ENCODE peak calls at places on chromosomes 6 and 20, in nine cellular contexts. W, X, J, O, I, V, C, U and P are unnamed samples.

GRCh38 chr6:163496205-163496604 is 81.7 kb downstream of the QKI start:
- DNase-seq in W (no peak), X (no peak), J (no peak), O (no peak), I (no peak), V (no peak), C (no peak), U (no peak), P (no peak)

GRCh38 chr6:143607168-143607567 is 70.6 kb upstream of the PHACTR2 start:
- DNase-seq in W (no peak), X (no peak), J (no peak), O (no peak), I (no peak), V (no peak), C (no peak), U (no peak), P (no peak)

GRCh38 chr20:45823949-45824835 is 2.9 kb downstream of the TNNC2 start:
- DNase-seq in W (peak; percentile 39), X (peak; percentile 80), J (no peak), O (peak; percentile 51), I (no peak), V (no peak), C (no peak), U (no peak), P (peak; percentile 63)

GRCh38 chr20:10179574-10180298 is 38.9 kb upstream of the SNAP25 start:
- DNase-seq in W (no peak), X (no peak), J (no peak), O (peak; percentile 19), I (no peak), V (no peak), C (no peak), U (no peak), P (peak; percentile 6)

GRCh38 chr6:131779304-131779703 is 28.5 kb upstream of the ENPP1 start:
- DNase-seq in W (no peak), X (no peak), J (no peak), O (no peak), I (no peak), V (no peak), C (no peak), U (no peak), P (no peak)

GRCh38 chr20:43739148-43739749 is 12.4 kb upstream of the GTSF1L start:
- DNase-seq in W (no peak), X (no peak), J (no peak), O (no peak), I (no peak), V (no peak), C (no peak), U (no peak), P (no peak)

GRCh38 chr6:150314230-150315188 is 54.3 kb upstream of the IYD start:
- DNase-seq in W (no peak), X (no peak), J (no peak), O (no peak), I (no peak), V (no peak), C (no peak), U (no peak), P (no peak)

GRCh38 chr20:9392892-9393857 is 121.2 kb upstream of the LAMP5 start:
- DNase-seq in W (peak; percentile 74), X (peak; percentile 62), J (peak; percentile 73), O (peak; percentile 31), I (no peak), V (peak; percentile 72), C (no peak), U (no peak), P (peak; percentile 70)

GRCh38 chr20:22652685-22653568 is 68.6 kb upstream of the FOXA2 start:
- DNase-seq in W (no peak), X (no peak), J (no peak), O (no peak), I (no peak), V (no peak), C (no peak), U (no peak), P (peak; percentile 14)

GRCh38 chr6:55819811-55820210 is 55.6 kb downstream of the BMP5 start:
- DNase-seq in W (no peak), X (no peak), J (no peak), O (no peak), I (no peak), V (no peak), C (no peak), U (no peak), P (no peak)

GRCh38 chr6:157535354-157536217 is 154.6 kb downstream of the ZDHHC14 start:
- DNase-seq in W (peak; percentile 68), X (no peak), J (no peak), O (peak; percentile 86), I (no peak), V (no peak), C (no peak), U (peak; percentile 71), P (peak; percentile 74)

GRCh38 chr6:100459291-100459690 is 5.4 kb downstream of the SIM1 start:
- DNase-seq in W (no peak), X (no peak), J (no peak), O (no peak), I (no peak), V (no peak), C (no peak), U (no peak), P (no peak)

GRCh38 chr20:49657118-49657901 is 56.4 kb downstream of the B4GALT5 start:
- DNase-seq in W (peak; percentile 58), X (no peak), J (no peak), O (no peak), I (peak; percentile 32), V (no peak), C (no peak), U (no peak), P (no peak)

GRCh38 chr6:17472653-17473183 is 79.3 kb downstream of the CAP2 start:
- DNase-seq in W (no peak), X (no peak), J (no peak), O (no peak), I (no peak), V (no peak), C (no peak), U (no peak), P (no peak)

GRCh38 chr6:111870054-111870750 is 3.0 kb downstream of the FYN start:
- DNase-seq in W (no peak), X (no peak), J (no peak), O (peak; percentile 15), I (no peak), V (no peak), C (no peak), U (no peak), P (no peak)

GRCh38 chr6:33746036-33746600 is 587 bp downstream of the IP6K3 start:
- DNase-seq in W (no peak), X (peak; percentile 96), J (peak; percentile 83), O (no peak), I (no peak), V (no peak), C (no peak), U (no peak), P (peak; percentile 36)
- TF ChIP-seq CTCF in W (no peak), X (no peak), J (no peak), O (no peak), I (peak; percentile 13), V (no peak), C (no peak), U (no peak), P (no peak)

GRCh38 chr6:138454976-138455706 is 44.2 kb downstream of the NHSL1 start:
- DNase-seq in W (peak; percentile 2), X (no peak), J (no peak), O (no peak), I (no peak), V (peak; percentile 59), C (no peak), U (peak; percentile 37), P (peak; percentile 85)

GRCh38 chr6:138456393-138456775 is 42.9 kb downstream of the NHSL1 start:
- DNase-seq in W (no peak), X (no peak), J (no peak), O (no peak), I (no peak), V (no peak), C (no peak), U (no peak), P (no peak)

GRCh38 chr6:138450445-138450844 is 46.4 kb downstream of the HEBP2 start:
- DNase-seq in W (no peak), X (no peak), J (no peak), O (no peak), I (no peak), V (no peak), C (no peak), U (peak; percentile 23), P (no peak)

GRCh38 chr6:138451043-138451442 is 47.0 kb downstream of the HEBP2 start:
- DNase-seq in W (no peak), X (no peak), J (no peak), O (no peak), I (no peak), V (no peak), C (no peak), U (no peak), P (no peak)

GRCh38 chr6:138455746-138456392 is 43.4 kb downstream of the NHSL1 start:
- DNase-seq in W (peak; percentile 46), X (no peak), J (no peak), O (no peak), I (no peak), V (no peak), C (no peak), U (peak; percentile 77), P (peak; percentile 97)
- H3K4me3 ChIP-seq in W (no peak overlapping the region), X (no peak overlapping the region), J (no peak overlapping the region), O (no peak overlapping the region), I (no peak overlapping the region), V (no peak overlapping the region), C (no peak overlapping the region), U (no peak overlapping the region), P (peak overlapping the region; percentile 16)

GRCh38 chr20:34536798-34537394 is 20.7 kb downstream of the DYNLRB1 start:
- DNase-seq in W (no peak), X (peak; percentile 73), J (peak; percentile 80), O (peak; percentile 41), I (no peak), V (no peak), C (no peak), U (no peak), P (peak; percentile 52)
- TF ChIP-seq CTCF in W (peak; percentile 34), X (peak; percentile 40), J (peak; percentile 56), O (peak; percentile 86), I (peak; percentile 42), V (no peak), C (peak; percentile 52), U (peak; percentile 31), P (peak; percentile 41)

GRCh38 chr20:46901638-46902037 is 7.0 kb downstream of the EYA2 start:
- DNase-seq in W (no peak), X (no peak), J (no peak), O (no peak), I (no peak), V (no peak), C (no peak), U (no peak), P (peak; percentile 88)

GRCh38 chr20:46898433-46898832 is 3.8 kb downstream of the EYA2 start:
- DNase-seq in W (no peak), X (no peak), J (no peak), O (no peak), I (no peak), V (no peak), C (no peak), U (no peak), P (no peak)

GRCh38 chr20:46899619-46900018 is 5.0 kb downstream of the EYA2 start:
- DNase-seq in W (no peak), X (no peak), J (peak; percentile 44), O (no peak), I (no peak), V (no peak), C (no peak), U (no peak), P (no peak)

GRCh38 chr20:46900826-46901225 is 6.2 kb downstream of the EYA2 start:
- DNase-seq in W (no peak), X (no peak), J (no peak), O (no peak), I (no peak), V (no peak), C (no peak), U (no peak), P (no peak)

GRCh38 chr20:46900068-46900467 is 5.4 kb downstream of the EYA2 start:
- DNase-seq in W (no peak), X (no peak), J (no peak), O (no peak), I (no peak), V (no peak), C (no peak), U (no peak), P (no peak)
- H3K4me3 ChIP-seq in W (no peak overlapping the region), X (no peak overlapping the region), J (no peak overlapping the region), O (no peak overlapping the region), I (no peak overlapping the region), V (no peak overlapping the region), C (no peak overlapping the region), U (no peak overlapping the region), P (peak overlapping the region; percentile 31)